ENCODE peak calls at places on chromosomes 12 and 14, in nine cellular contexts. S is DMS153; Z is NAMALWA; Y is HS-5; K is NCI-H2107; J is dermis microvascular lymphatic vessel endothelial cell; I is dorsolateral prefrontal cortex; D is stimulated activated CD8-positive, alpha-beta memory T cell treated with anti-CD3 and anti-CD28 coated beads, Interleukin-15, amount 100 ng/mL, for 4 hours; W is activated T-helper 1 cell treated with Interleukin-2 at 50 U/mL for 16 hours. R is an unnamed sample.

GRCh38 chr12:116881325-116881866 is at the start of gene HRK:
- DNase-seq in S (no peak), Z (peak; percentile 71), Y (no peak), K (no peak), J (no peak), I (no peak), D (no peak), W (no peak), R (no peak)

GRCh38 chr14:105144231-105144665 is 24.3 kb downstream of the JAG2 start:
- DNase-seq in S (no peak), Z (no peak), Y (no peak), K (no peak), J (no peak), I (no peak), D (no peak), W (no peak), R (no peak)

GRCh38 chr12:112992541-112993398 is 14.5 kb downstream of the OAS2 start:
- DNase-seq in S (peak; percentile 8), Z (peak; percentile 88), Y (peak; percentile 15), K (peak; percentile 40), J (peak; percentile 73), I (no peak), D (peak; percentile 32), W (peak; percentile 9), R (peak; percentile 48)

GRCh38 chr14:58272589-58273372 is 25.6 kb upstream of the ARID4A start:
- DNase-seq in S (no peak), Z (peak; percentile 20), Y (no peak), K (no peak), J (peak; percentile 32), I (no peak), D (no peak), W (no peak), R (no peak)

GRCh38 chr12:131720921-131721320 is 10.0 kb downstream of the SFSWAP start:
- DNase-seq in S (no peak), Z (no peak), Y (no peak), K (no peak), J (no peak), I (no peak), D (no peak), W (no peak), R (no peak)

GRCh38 chr12:57610553-57611115 is 601 bp upstream of the ARHGEF25 start:
- DNase-seq in S (no peak), Z (no peak), Y (no peak), K (no peak), J (no peak), I (no peak), D (no peak), W (no peak), R (no peak)

GRCh38 chr12:114480309-114481199 is 74.6 kb upstream of the TBX5 start:
- DNase-seq in S (no peak), Z (no peak), Y (no peak), K (no peak), J (no peak), I (no peak), D (no peak), W (no peak), R (no peak)

GRCh38 chr12:31263661-31264060 is 62.3 kb downstream of the SINHCAF start:
- DNase-seq in S (no peak), Z (no peak), Y (no peak), K (no peak), J (no peak), I (no peak), D (no peak), W (no peak), R (no peak)

GRCh38 chr12:1760566-1761382 is 59.6 kb upstream of the LRTM2 start:
- DNase-seq in S (no peak), Z (no peak), Y (peak; percentile 54), K (no peak), J (peak; percentile 78), I (no peak), D (no peak), W (no peak), R (no peak)

R was measured in T-helper 9 cell.